ENCODE peak calls at places on chromosomes 13 and 19, in six cellular contexts. O, Q, N, B, X and R are unnamed samples.

GRCh38 chr13:73429691-73430090 is 370.9 kb downstream of the KLF5 start:
- DNase-seq in B (peak), Q (peak), O (no peak), N (peak), X (no peak), R (no peak)

GRCh38 chr19:58573658-58574164 is 576 bp upstream of the MZF1 start:
- DNase-seq in O (no peak), Q (no peak), N (no peak), X (no peak), B (no peak), R (no peak)

GRCh38 chr13:40024578-40024952 is 369.1 kb downstream of the COG6 start:
- DNase-seq in B (no peak), Q (no peak), X (no peak), N (peak), O (no peak), R (no peak)

GRCh38 chr13:49549289-49549688 is 36.1 kb downstream of the RCBTB1 start:
- DNase-seq in B (no peak), X (peak), O (peak), Q (peak), N (no peak), R (no peak)

GRCh38 chr19:47280183-47280797 is 5.6 kb downstream of the INAFM1 start:
- DNase-seq in N (peak), O (peak), Q (peak), X (peak), B (no peak), R (no peak)

GRCh38 chr19:4704317-4704673 is 19.3 kb downstream of the DPP9 start:
- DNase-seq in B (no peak), Q (no peak), N (no peak), X (no peak), O (no peak), R (no peak)

GRCh38 chr13:37752156-37752555 is 117.4 kb downstream of the TRPC4 start:
- DNase-seq in X (no peak), N (no peak), B (no peak), O (no peak), Q (no peak), R (no peak)

GRCh38 chr13:30715837-30716236 is 19.5 kb upstream of the ALOX5AP start:
- DNase-seq in N (no peak), O (no peak), X (no peak), B (no peak), Q (no peak), R (no peak)

GRCh38 chr13:30019648-30020626 is 169.5 kb upstream of the UBL3 start:
- DNase-seq in Q (peak), N (peak), B (no peak), X (no peak), O (no peak), R (no peak)

GRCh38 chr13:44423824-44424223 is 50.2 kb downstream of the SERP2 start:
- DNase-seq in Q (no peak), N (no peak), B (no peak), X (no peak), O (no peak), R (no peak)

GRCh38 chr19:16588089-16588823 is 16.0 kb upstream of the SLC35E1 start:
- DNase-seq in Q (no peak), X (no peak), B (peak), N (peak), O (peak), R (no peak)

GRCh38 chr19:44611812-44612295 is 1.5 kb upstream of the IGSF23 start:
- DNase-seq in Q (no peak), O (no peak), X (no peak), B (no peak), N (no peak), R (no peak)

GRCh38 chr19:39401549-39402416 is 4.9 kb upstream of the ZFP36 start:
- DNase-seq in N (peak), Q (peak), B (peak), X (no peak), O (no peak), R (no peak)

GRCh38 chr19:49894879-49895565 is 1.7 kb downstream of the IL4I1 start:
- DNase-seq in O (no peak), X (no peak), Q (no peak), B (no peak), N (peak), R (no peak)

GRCh38 chr19:18502633-18503294 is 19.1 kb downstream of the ELL start:
- DNase-seq in O (no peak), B (no peak), X (no peak), Q (no peak), N (no peak), R (no peak)

GRCh38 chr19:29478578-29479565 is 46.9 kb upstream of the VSTM2B start:
- DNase-seq in N (peak), O (peak), B (no peak), Q (peak), X (peak), R (peak)

GRCh38 chr13:93398167-93398566 is 171.6 kb downstream of the GPC6 start:
- DNase-seq in O (no peak), Q (no peak), B (peak), X (no peak), N (no peak), R (no peak)

GRCh38 chr13:97921146-97921776 is 32.2 kb upstream of the IPO5 start:
- DNase-seq in N (no peak), X (no peak), O (no peak), B (peak), Q (no peak), R (no peak)

GRCh38 chr13:49315036-49315565 is 67.4 kb downstream of the CDADC1 start:
- DNase-seq in X (no peak), N (no peak), Q (no peak), O (no peak), B (peak), R (no peak)

GRCh38 chr13:46963874-46964273 is 67.0 kb upstream of the HTR2A start:
- DNase-seq in B (no peak), N (no peak), X (no peak), O (no peak), Q (peak), R (no peak)

GRCh38 chr13:105820415-105820814 is 715.0 kb downstream of the EFNB2 start:
- DNase-seq in B (no peak), N (no peak), Q (no peak), X (no peak), O (no peak), R (no peak)

GRCh38 chr13:105817011-105817410 is 718.5 kb downstream of the EFNB2 start:
- DNase-seq in O (peak), B (no peak), X (peak), N (peak), Q (peak), R (no peak)

GRCh38 chr13:105814219-105814901 is 721.1 kb downstream of the EFNB2 start:
- DNase-seq in N (peak), Q (no peak), X (no peak), B (no peak), O (no peak), R (no peak)

GRCh38 chr13:105814902-105815250 is 720.6 kb downstream of the EFNB2 start:
- DNase-seq in B (no peak), Q (peak), X (no peak), O (no peak), N (peak), R (no peak)

DNA sequence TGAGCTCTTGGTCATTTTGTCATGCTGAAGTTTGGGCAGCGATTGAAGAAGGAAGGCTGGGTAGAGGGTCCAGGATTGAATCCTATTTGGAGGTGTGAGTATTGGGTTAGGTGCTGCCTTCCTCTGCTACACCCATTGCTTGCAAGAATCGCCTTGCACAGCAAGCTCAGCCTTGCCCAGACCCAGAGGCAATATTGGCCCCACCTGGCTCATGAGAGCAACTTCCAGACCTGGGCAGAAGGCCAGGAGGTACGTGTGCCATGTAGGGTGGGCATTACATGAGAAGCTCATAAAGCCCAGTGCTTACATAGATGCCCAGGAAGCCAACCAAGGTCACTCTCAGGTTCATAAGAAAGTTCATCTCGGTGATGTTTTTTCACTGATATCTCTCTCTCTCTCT is 718.0 kb downstream of the EFNB2 start:
- DNase-seq in B (no peak), X (no peak), Q (no peak), N (no peak), O (no peak), R (no peak)
- H2AK5ac ChIP-seq in B (no peak), X (peak), Q (no peak), N (no peak), O (no peak), R (no peak)

DNA sequence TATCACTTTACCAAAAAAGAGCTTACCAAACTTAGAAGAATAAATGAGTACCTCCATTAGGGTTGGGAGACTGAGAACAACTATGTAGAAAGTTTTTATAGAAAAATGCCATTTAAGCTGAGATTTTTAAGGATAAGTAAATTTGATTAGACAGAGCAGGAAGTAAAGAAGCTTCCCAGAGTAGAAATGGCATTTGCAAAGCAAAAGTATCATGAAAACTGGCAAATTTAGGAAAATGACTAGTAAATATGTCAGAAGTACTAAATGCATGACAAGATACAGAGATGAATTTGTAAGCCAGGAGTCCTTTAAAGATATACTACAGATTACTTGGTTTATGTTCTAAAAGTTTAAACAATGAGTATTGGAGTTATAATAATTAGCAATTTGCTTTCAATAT is 2581.8 kb downstream of the PCDH9 start:
- DNase-seq in B (no peak), N (no peak), O (no peak), X (no peak), Q (no peak), R (no peak)
- H2AK5ac ChIP-seq in B (no peak), N (no peak), O (no peak), X (no peak), Q (no peak), R (no peak)

DNA sequence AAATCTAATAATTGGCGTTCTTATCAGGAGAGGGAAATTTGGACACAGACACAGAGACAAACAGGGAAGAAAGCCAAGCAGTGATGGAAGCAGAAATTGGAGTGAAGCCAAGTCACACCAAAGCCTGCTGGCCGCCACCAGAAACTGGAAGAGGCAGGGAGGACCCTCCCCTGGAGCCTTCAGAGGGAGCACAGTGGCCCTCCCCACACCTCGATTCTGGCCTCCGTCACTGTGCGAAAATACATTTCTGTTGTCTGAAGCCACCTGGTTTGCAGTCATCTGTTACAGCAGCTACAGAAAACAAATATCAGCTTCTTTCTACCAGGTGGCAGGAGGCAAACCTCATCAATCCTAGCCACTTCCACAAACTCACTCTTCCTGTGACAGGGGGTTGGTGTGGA is 8.3 kb upstream of the TLE6 start:
- DNase-seq in N (peak), X (no peak), O (no peak), Q (no peak), B (no peak), R (no peak)
- H2AK5ac ChIP-seq in N (no peak), X (no peak), O (no peak), Q (no peak), B (no peak), R (no peak)

DNA sequence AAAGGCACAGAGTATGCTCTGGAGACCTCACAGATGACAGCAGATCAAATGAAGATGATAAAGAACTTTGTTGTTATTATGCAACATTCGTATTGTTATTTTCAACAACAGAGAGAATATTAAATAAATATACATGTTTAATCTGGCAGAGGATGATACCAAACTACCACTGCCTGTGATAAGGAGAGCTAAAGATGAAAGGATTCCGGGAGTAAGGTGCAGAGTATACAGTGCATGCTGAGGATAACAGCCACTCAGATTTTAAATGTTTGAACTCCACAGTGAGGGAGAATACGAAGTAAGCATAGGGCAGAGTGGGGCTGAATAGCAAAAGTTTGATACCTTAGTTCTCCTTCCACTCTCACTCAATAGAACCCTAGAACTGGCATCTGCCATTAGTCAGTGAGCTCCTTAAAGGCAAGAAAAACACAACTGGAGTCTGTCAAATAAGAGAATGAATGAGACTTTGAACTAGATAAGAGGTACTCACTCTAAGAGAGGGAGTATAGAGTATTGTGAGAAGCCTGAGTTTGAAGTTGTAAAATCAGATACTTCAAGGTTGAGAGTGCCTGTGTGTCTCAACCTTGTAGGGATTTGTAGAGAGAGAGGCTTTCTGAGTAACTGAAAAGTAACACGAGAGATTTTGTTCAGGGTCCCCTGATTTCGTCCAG is 78.5 kb downstream of the STARD13 start:
- DNase-seq in X (no peak), Q (no peak), N (no peak), B (no peak), O (no peak), R (no peak)
- H2AK5ac ChIP-seq in X (no peak), Q (no peak), N (no peak), B (peak), O (no peak), R (no peak)

GRCh38 chr13:79290595-79291244 is 115.3 kb downstream of the RBM26 start:
- DNase-seq in B (no peak), N (no peak), X (no peak), Q (peak), O (no peak), R (no peak)
- H2AK5ac ChIP-seq in B (no peak), N (no peak), X (no peak), Q (no peak), O (no peak), R (no peak)

GRCh38 chr19:41264581-41265375 is 606 bp downstream of the HNRNPUL1 start:
- DNase-seq in B (peak), O (peak), X (no peak), Q (peak), N (peak), R (no peak)
- H2AK5ac ChIP-seq in B (peak), O (no peak), X (peak), Q (peak), N (peak), R (peak)

GRCh38 chr13:25882732-25883357 is 169.0 kb downstream of the SHISA2 start:
- DNase-seq in Q (peak), X (no peak), N (no peak), O (no peak), B (no peak), R (no peak)

GRCh38 chr13:25890671-25891212 is 161.1 kb downstream of the SHISA2 start:
- DNase-seq in Q (no peak), B (no peak), O (no peak), X (no peak), N (no peak), R (no peak)

GRCh38 chr13:25885418-25885817 is 166.4 kb downstream of the SHISA2 start:
- DNase-seq in B (no peak), N (no peak), Q (no peak), X (no peak), O (no peak), R (no peak)

GRCh38 chr13:25887962-25888655 is 163.7 kb downstream of the SHISA2 start:
- DNase-seq in Q (no peak), B (no peak), X (no peak), O (no peak), N (no peak), R (no peak)

GRCh38 chr13:25886438-25887214 is 165.2 kb downstream of the SHISA2 start:
- DNase-seq in Q (no peak), B (peak), N (peak), X (no peak), O (no peak), R (no peak)
- H2AK5ac ChIP-seq in Q (no peak), B (no peak), N (no peak), X (no peak), O (no peak), R (no peak)

GRCh38 chr19:13033244-13033643 is 38.0 kb downstream of the NFIX start:
- DNase-seq in B (no peak), N (no peak), Q (no peak), X (no peak), O (no peak), R (no peak)

GRCh38 chr19:13029893-13030292 is 34.6 kb downstream of the NFIX start:
- DNase-seq in Q (no peak), B (no peak), X (peak), O (peak), N (no peak), R (no peak)

GRCh38 chr19:13032837-13033236 is 37.6 kb downstream of the NFIX start:
- DNase-seq in B (no peak), Q (no peak), O (no peak), N (no peak), X (no peak), R (no peak)

GRCh38 chr19:13033819-13034611 is 38.7 kb downstream of the NFIX start:
- DNase-seq in N (peak), X (peak), Q (peak), O (peak), B (peak), R (no peak)

GRCh38 chr19:13031917-13032623 is 36.8 kb downstream of the NFIX start:
- DNase-seq in O (no peak), X (no peak), B (peak), N (no peak), Q (no peak), R (no peak)
- H2AK5ac ChIP-seq in O (no peak), X (no peak), B (peak), N (no peak), Q (no peak), R (no peak)

GRCh38 chr19:10836478-10837325 is 690 bp upstream of the TMED1 start:
- DNase-seq in B (no peak), O (peak), N (no peak), X (no peak), Q (no peak), R (no peak)
- H2AK5ac ChIP-seq in B (peak), O (no peak), N (peak), X (no peak), Q (no peak), R (peak)